ENCODE peak calls at places on chromosomes 4 and X, in eight cellular contexts. M is right cardiac atrium, Q is K562, L is adipocyte, N is lower lobe of right lung, D is heart left ventricle, A is thoracic aorta, K is ascending aorta. F is an unnamed sample.
A peak's percentile ranks its signal among the peaks of the same experiment; 100 is the strongest.

GRCh38 chr4:67651536-67651935 is 49.4 kb downstream of the UBA6 start:
- DNase-seq in M (no peak), D (no peak), N (no peak), Q (no peak), A (no peak), K (no peak), L (no peak), F (no peak)

GRCh38 chr4:168605411-168605810 is 108.6 kb downstream of the PALLD start:
- DNase-seq in M (no peak), N (no peak), L (peak; percentile 71), A (no peak), Q (no peak), D (no peak), K (no peak), F (no peak)

GRCh38 chrX:40085086-40085551 is 12.6 kb downstream of the BCOR start:
- DNase-seq in N (no peak), A (no peak), K (no peak), L (peak; percentile 81), M (no peak), Q (no peak), D (no peak), F (no peak)

GRCh38 chr4:181761130-181761529 is 482.1 kb upstream of the TENM3 start:
- DNase-seq in N (no peak), D (no peak), L (no peak), Q (no peak), A (no peak), K (no peak), M (no peak), F (no peak)

GRCh38 chr4:42397635-42398447 is 553 bp downstream of the SHISA3 start:
- DNase-seq in M (peak; percentile 34), L (no peak), K (no peak), A (no peak), N (no peak), D (no peak), Q (no peak), F (no peak)

GRCh38 chr4:166838975-166839614 is 395.2 kb downstream of the SPOCK3 start:
- DNase-seq in M (no peak), Q (no peak), L (no peak), A (no peak), N (no peak), K (no peak), D (no peak), F (no peak)

GRCh38 chr4:118918388-118918787 is 29.7 kb downstream of the SYNPO2 start:
- DNase-seq in L (peak; percentile 84), K (no peak), M (no peak), Q (no peak), A (no peak), N (no peak), D (no peak), F (no peak)

GRCh38 chr4:43456383-43456782 is 563.9 kb downstream of the GRXCR1 start:
- DNase-seq in Q (no peak), K (no peak), A (no peak), L (no peak), M (no peak), D (no peak), N (no peak), F (no peak)

GRCh38 chrX:85303544-85303943 is 59.8 kb downstream of the ZNF711 start:
- DNase-seq in A (no peak), L (no peak), K (no peak), D (no peak), M (no peak), Q (no peak), N (no peak), F (no peak)

GRCh38 chr4:176066757-176067156 is 1.1 kb downstream of the WDR17 start:
- DNase-seq in Q (no peak), L (no peak), K (no peak), D (no peak), N (no peak), A (no peak), M (no peak), F (no peak)

GRCh38 chr4:76326515-76326914 is 20.0 kb downstream of the STBD1 start:
- DNase-seq in Q (no peak), K (no peak), A (no peak), M (no peak), D (no peak), L (no peak), N (no peak), F (no peak)
- H3K4me3 ChIP-seq in Q (no peak overlapping the region), K (no peak overlapping the region), A (no peak overlapping the region), M (no peak overlapping the region), D (no peak overlapping the region), L (no peak overlapping the region), N (no peak overlapping the region), F (no peak overlapping the region)

GRCh38 chrX:115341421-115341820 is 51.9 kb downstream of the LUZP4 start:
- DNase-seq in L (no peak), M (no peak), N (no peak), K (no peak), D (no peak), A (no peak), Q (no peak), F (no peak)

GRCh38 chrX:115337735-115338134 is 48.2 kb downstream of the LUZP4 start:
- DNase-seq in Q (no peak), L (peak; percentile 78), M (peak; percentile 29), D (peak; percentile 10), N (no peak), K (no peak), A (no peak), F (no peak)

GRCh38 chrX:115344885-115345653 is 55.6 kb downstream of the LUZP4 start:
- DNase-seq in K (peak; percentile 95), M (peak; percentile 87), D (peak; percentile 85), A (peak; percentile 52), N (peak; percentile 81), Q (no peak), L (peak; percentile 95), F (no peak)

DNA sequence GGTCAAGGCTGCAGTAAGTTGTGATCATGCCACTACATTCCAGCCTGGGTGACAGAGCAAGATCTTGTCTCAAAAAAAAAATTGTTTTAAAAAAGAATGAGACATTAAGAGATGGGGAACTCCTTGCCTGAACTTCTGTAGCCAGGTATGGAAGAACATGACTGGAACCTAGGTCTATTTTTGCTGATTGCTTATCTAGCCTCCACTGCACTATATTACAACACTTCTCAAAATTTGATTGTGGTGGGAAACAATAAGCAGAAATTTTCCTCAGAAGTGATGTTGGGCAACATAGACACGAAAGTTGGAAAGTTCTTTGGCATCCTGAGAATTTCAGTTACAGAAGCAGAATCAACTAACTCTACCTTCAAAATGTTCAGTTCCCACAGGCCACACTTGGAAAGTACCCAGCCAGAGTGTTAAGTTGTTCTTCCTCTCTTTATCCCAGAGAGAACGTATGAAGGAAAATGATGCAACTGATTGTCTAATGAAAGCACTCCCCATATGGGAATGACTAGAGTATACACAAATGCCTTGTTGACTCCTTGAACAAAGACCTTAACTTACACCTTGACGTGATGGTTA is 50.0 kb downstream of the LUZP4 start:
- DNase-seq in D (no peak), L (peak; percentile 77), Q (no peak), N (no peak), A (no peak), K (no peak), M (no peak), F (no peak)
- H3K4me1 ChIP-seq in D (peaks cover 6% of the 10 kb centered on the region), L (peaks cover 20% of the 10 kb centered on the region), Q (no peaks in the 10 kb centered on the region), N (peaks cover 2% of the 10 kb centered on the region), A (peaks cover 4% of the 10 kb centered on the region), K (peaks cover 7% of the 10 kb centered on the region), M (no peaks in the 10 kb centered on the region), F (no peaks in the 10 kb centered on the region)

GRCh38 chrX:96835660-96836289 is 47.9 kb upstream of the RPA4 start:
- DNase-seq in L (no peak), M (no peak), K (no peak), Q (no peak), D (no peak), N (no peak), A (no peak), F (no peak)

GRCh38 chrX:96833333-96833732 is 50.4 kb upstream of the RPA4 start:
- DNase-seq in L (peak; percentile 40), M (no peak), K (no peak), N (no peak), Q (no peak), D (no peak), A (no peak), F (no peak)

GRCh38 chrX:96841325-96841724 is 42.4 kb upstream of the RPA4 start:
- DNase-seq in Q (no peak), D (no peak), K (no peak), L (no peak), N (no peak), M (no peak), A (no peak), F (no peak)

GRCh38 chrX:96834137-96834536 is 49.6 kb upstream of the RPA4 start:
- DNase-seq in Q (no peak), A (no peak), L (no peak), D (no peak), M (no peak), N (no peak), K (no peak), F (no peak)

DNA sequence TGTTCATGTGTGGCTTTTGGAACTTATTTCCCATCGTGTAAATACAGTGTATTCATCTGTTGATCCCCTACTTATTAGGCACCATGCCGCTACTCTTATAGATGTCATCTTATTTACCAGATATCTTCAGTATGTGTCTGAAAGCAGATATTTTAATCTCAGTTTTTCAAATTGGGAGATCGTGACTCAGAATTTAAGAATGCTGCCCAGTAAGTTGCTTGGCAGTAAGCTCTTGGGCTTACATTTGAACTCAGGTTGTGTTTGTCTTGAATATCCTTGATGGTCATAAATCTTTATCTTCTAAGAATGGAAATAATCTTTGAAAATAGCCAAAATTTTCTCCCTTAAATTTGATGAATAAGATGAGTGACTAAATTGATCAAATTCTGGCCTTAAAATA is 45.9 kb upstream of the RPA4 start:
- DNase-seq in N (no peak), L (peak; percentile 3), A (no peak), K (no peak), D (no peak), M (no peak), Q (no peak), F (no peak)
- H3K4me3 ChIP-seq in N (no peak overlapping the region), L (no peak overlapping the region), A (no peak overlapping the region), K (no peak overlapping the region), D (no peak overlapping the region), M (no peak overlapping the region), Q (no peak overlapping the region), F (no peak overlapping the region)

GRCh38 chr4:6278801-6279197 is 9.1 kb downstream of the WFS1 start:
- DNase-seq in D (peak; percentile 73), K (no peak), L (no peak), A (no peak), N (no peak), M (peak; percentile 64), Q (peak; percentile 43), F (no peak)
- H3K4me1 ChIP-seq in D (peaks cover 82% of the 10 kb centered on the region), K (peaks cover 66% of the 10 kb centered on the region), L (peaks cover 25% of the 10 kb centered on the region), A (peaks cover 41% of the 10 kb centered on the region), N (peaks cover 89% of the 10 kb centered on the region), M (peaks cover 26% of the 10 kb centered on the region), Q (peaks cover 5% of the 10 kb centered on the region), F (no peaks in the 10 kb centered on the region)

GRCh38 chrX:133969191-133969590 is 16.2 kb downstream of the GPC3 start:
- DNase-seq in A (no peak), K (no peak), Q (no peak), M (no peak), L (no peak), N (no peak), D (no peak), F (no peak)
- H3K4me3 ChIP-seq in A (no peak overlapping the region), K (no peak overlapping the region), Q (no peak overlapping the region), M (no peak overlapping the region), L (no peak overlapping the region), N (no peak overlapping the region), D (no peak overlapping the region), F (no peak overlapping the region)

GRCh38 chr4:92872604-92873003 is 568.8 kb downstream of the GRID2 start:
- DNase-seq in M (no peak), D (no peak), K (no peak), Q (no peak), N (no peak), L (no peak), A (no peak), F (no peak)
- H3K4me1 ChIP-seq in M (no peaks in the 10 kb centered on the region), D (no peaks in the 10 kb centered on the region), K (no peaks in the 10 kb centered on the region), Q (no peaks in the 10 kb centered on the region), N (no peaks in the 10 kb centered on the region), L (no peaks in the 10 kb centered on the region), A (no peaks in the 10 kb centered on the region), F (no peaks in the 10 kb centered on the region)

GRCh38 chr4:89331197-89331596 is 23.6 kb upstream of the GPRIN3 start:
- DNase-seq in L (no peak), K (no peak), Q (no peak), D (no peak), N (no peak), M (no peak), A (no peak), F (no peak)
- H3K4me3 ChIP-seq in L (no peak overlapping the region), K (no peak overlapping the region), Q (no peak overlapping the region), D (no peak overlapping the region), N (no peak overlapping the region), M (no peak overlapping the region), A (no peak overlapping the region), F (no peak overlapping the region)

F was measured in iPS DF 6.9.